ENCODE peak calls at places on chromosomes 11 and 22, in eight cellular contexts. U is body of pancreas, S is H1, T is cardiac muscle cell, X is SK-N-SH, V is OCI-LY7, J is Peyer's patch, E is prostate gland. N is an unnamed sample.

GRCh38 chr11:66142370-66143263 is 72.5 kb downstream of the PACS1 start:
- DNase-seq in E (no peak), T (peak; percentile 3), U (no peak), V (no peak), S (no peak), X (no peak), J (no peak), N (no peak)

GRCh38 chr22:27372969-27373670 is 428.4 kb downstream of the MN1 start:
- DNase-seq in T (no peak), U (peak; percentile 80), S (peak; percentile 88), J (peak; percentile 83), X (no peak), E (peak; percentile 72), V (peak; percentile 80), N (no peak)

GRCh38 chr11:77127969-77128691 is at the start of gene MYO7A:
- DNase-seq in J (peak; percentile 65), T (peak; percentile 58), X (peak; percentile 93), E (no peak), V (peak; percentile 4), S (peak; percentile 70), U (peak; percentile 84), N (peak; percentile 71)

GRCh38 chr11:66856496-66857233 is at the start of gene LRFN4:
- DNase-seq in E (no peak), J (no peak), V (peak; percentile 68), U (no peak), X (peak; percentile 90), T (no peak), S (no peak), N (no peak)

GRCh38 chr11:2797181-2797711 is 88.3 kb downstream of the CDKN1C start:
- DNase-seq in U (peak; percentile 8), T (no peak), S (peak; percentile 47), V (no peak), J (peak; percentile 39), E (peak; percentile 49), X (no peak), N (peak; percentile 6)

GRCh38 chr11:77236901-77237300 is 64.6 kb downstream of the GDPD4 start:
- DNase-seq in E (no peak), V (no peak), U (no peak), J (no peak), X (no peak), S (no peak), T (no peak), N (no peak)

GRCh38 chr11:43812471-43812870 is 68.2 kb upstream of the ALKBH3 start:
- DNase-seq in V (no peak), U (no peak), E (no peak), S (no peak), J (no peak), T (no peak), X (no peak), N (no peak)

GRCh38 chr11:130909650-130910049 is 6.6 kb downstream of the SNX19 start:
- DNase-seq in X (no peak), U (no peak), T (peak; percentile 64), V (no peak), S (no peak), E (no peak), J (no peak), N (no peak)

GRCh38 chr11:83035070-83035854 is 36.4 kb downstream of the RAB30 start:
- DNase-seq in X (no peak), S (no peak), E (no peak), J (peak; percentile 66), V (peak; percentile 81), U (no peak), T (peak; percentile 49), N (no peak)

GRCh38 chr22:40348025-40348658 is 1.8 kb downstream of the ADSL start:
- DNase-seq in S (no peak), J (peak; percentile 82), V (peak; percentile 71), E (peak; percentile 69), X (peak; percentile 56), T (peak; percentile 78), U (peak; percentile 48), N (no peak)

GRCh38 chr11:61555051-61555969 is 25.6 kb downstream of the SYT7 start:
- DNase-seq in V (no peak), U (no peak), J (no peak), X (peak; percentile 90), T (no peak), E (peak; percentile 85), S (peak; percentile 72), N (no peak)

GRCh38 chr11:2771758-2772466 is 72.1 kb upstream of the KCNQ1OT1 start:
- DNase-seq in V (no peak), J (peak; percentile 40), U (no peak), T (no peak), E (no peak), S (peak; percentile 43), X (no peak), N (peak; percentile 4)

GRCh38 chr11:46676436-46677158 is 23.8 kb downstream of the ARHGAP1 start:
- DNase-seq in X (no peak), T (no peak), E (no peak), S (no peak), J (no peak), U (no peak), V (no peak), N (no peak)

GRCh38 chr11:73591050-73591449 is 6.9 kb downstream of the FAM168A start:
- DNase-seq in U (no peak), X (no peak), J (no peak), S (no peak), T (no peak), V (no peak), E (no peak), N (no peak)
- H3K4me3 ChIP-seq in U (no peak overlapping the region), X (no peak overlapping the region), J (no peak overlapping the region), S (no peak overlapping the region), T (no peak overlapping the region), V (no peak overlapping the region), E (no peak overlapping the region), N (no peak overlapping the region)

GRCh38 chr22:38727123-38727522 is 21.4 kb downstream of the GTPBP1 start:
- DNase-seq in E (no peak), T (no peak), J (no peak), U (peak; percentile 6), X (no peak), V (no peak), S (no peak), N (no peak)
- H3K27ac ChIP-seq in E (no peak overlapping the region), T (no peak overlapping the region), J (no peak overlapping the region), U (no peak overlapping the region), X (no peak overlapping the region), V (no peak overlapping the region), S (no peak overlapping the region), N (no peak overlapping the region)

DNA sequence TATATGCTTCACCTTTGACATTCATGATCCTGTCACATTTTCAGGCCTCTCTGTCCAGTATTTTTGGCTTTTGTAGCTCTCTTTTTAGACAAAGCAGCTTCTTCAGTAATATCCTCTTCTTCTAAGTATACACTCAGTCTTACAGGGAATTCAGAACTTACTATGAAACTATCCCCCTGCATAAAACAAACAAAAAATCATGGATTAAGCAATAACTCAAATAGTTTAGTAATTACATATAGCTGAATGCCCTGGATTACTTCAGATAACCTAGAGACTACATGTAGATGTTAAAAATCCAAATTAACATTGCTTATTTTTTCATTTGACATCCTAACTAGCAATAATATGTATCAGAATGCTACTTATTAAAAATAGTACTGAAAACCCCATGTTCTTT is 5.2 kb downstream of the TAF1D start:
- DNase-seq in S (no peak), E (no peak), T (peak; percentile 38), X (no peak), V (no peak), U (no peak), J (no peak), N (no peak)
- H3K4me1 ChIP-seq in S (no peaks in the 10 kb centered on the region), E (peaks cover 3% of the 10 kb centered on the region), T (peaks cover 16% of the 10 kb centered on the region), X (peaks cover 11% of the 10 kb centered on the region), V (peaks cover 67% of the 10 kb centered on the region), U (peaks cover 68% of the 10 kb centered on the region), J (peaks cover 31% of the 10 kb centered on the region), N (no peaks in the 10 kb centered on the region)

DNA sequence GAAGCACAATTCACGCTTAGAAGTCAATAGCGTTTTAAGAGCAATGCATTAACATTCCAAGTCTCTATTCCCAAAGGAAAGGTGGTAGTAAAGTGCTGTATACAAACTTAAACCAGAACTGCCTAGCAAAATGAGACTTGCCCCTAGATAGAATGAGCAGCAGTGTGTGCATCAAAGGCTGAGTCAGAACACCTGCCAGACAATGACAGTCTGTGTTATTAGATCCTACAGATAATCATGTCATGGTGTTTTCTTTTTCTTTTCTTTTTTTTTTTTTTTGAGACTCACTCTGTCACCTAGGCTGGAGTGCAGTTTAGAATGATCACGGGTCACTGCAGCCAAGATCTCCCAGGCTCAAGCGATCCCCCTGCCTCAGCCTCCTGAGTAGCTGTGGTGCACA is 1.6 kb downstream of the RTCB start:
- DNase-seq in J (no peak), T (no peak), V (no peak), E (no peak), U (no peak), X (no peak), S (no peak), N (no peak)
- H3K4me3 ChIP-seq in J (peak overlapping the region; percentile 79), T (no peak overlapping the region), V (no peak overlapping the region), E (peak overlapping the region; percentile 64), U (no peak overlapping the region), X (peak overlapping the region; percentile 98), S (peak overlapping the region; percentile 90), N (no peak overlapping the region)

GRCh38 chr22:45007946-45008852 is 1.6 kb downstream of the PHF21B start:
- DNase-seq in T (peak; percentile 12), S (peak; percentile 80), E (peak; percentile 32), U (no peak), X (peak; percentile 64), J (no peak), V (no peak), N (no peak)

GRCh38 chr22:45009881-45010531 is at the start of gene PHF21B:
- DNase-seq in J (no peak), S (peak; percentile 91), E (peak; percentile 70), X (peak; percentile 97), V (peak; percentile 84), U (no peak), T (peak; percentile 62), N (peak; percentile 57)

GRCh38 chr22:45008853-45009751 is 703 bp downstream of the PHF21B start:
- DNase-seq in X (peak; percentile 75), S (no peak), V (peak; percentile 21), J (no peak), T (peak; percentile 21), E (no peak), U (no peak), N (no peak)

GRCh38 chr22:45013138-45013537 is 3.3 kb upstream of the PHF21B start:
- DNase-seq in X (no peak), V (no peak), J (no peak), U (no peak), S (no peak), E (no peak), T (no peak), N (no peak)

DNA sequence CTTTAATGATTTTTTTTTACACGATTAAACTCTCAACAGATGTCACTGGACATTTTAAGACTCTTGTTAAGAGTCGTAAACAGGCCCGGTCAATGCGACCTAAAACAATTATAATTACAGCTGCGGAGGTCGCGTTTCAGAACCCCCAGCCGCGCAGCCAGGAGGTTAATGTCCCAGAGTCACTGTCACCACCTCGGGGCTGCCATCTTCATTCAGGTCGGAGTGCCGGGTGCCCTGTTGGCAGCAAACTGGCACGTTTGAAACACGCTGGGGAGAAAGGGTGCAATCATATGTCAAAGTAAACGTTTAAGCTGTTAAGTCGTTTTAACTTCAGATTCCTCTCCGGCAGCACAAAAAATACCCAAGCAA is 711 bp upstream of the PHF21B start:
- DNase-seq in V (no peak), U (no peak), X (peak; percentile 71), S (no peak), T (no peak), E (no peak), J (no peak), N (no peak)
- H3K27ac ChIP-seq in V (no peak overlapping the region), U (no peak overlapping the region), X (peak overlapping the region; percentile 89), S (no peak overlapping the region), T (peak overlapping the region; percentile 80), E (peak overlapping the region; percentile 95), J (no peak overlapping the region), N (no peak overlapping the region)

N was measured in heart right ventricle.